ENCODE peak calls at places on chromosome 5, in four cellular contexts. E, S, C and U are unnamed samples. For H3K4me1 and H3K9me3, the result is how much of the 10 kb centered on the place peaks cover.

GRCh38 chr5:172841-173251 is 18.4 kb upstream of the LRRC14B start:
- DNase-seq in E (no peak), S (peak), C (no peak), U (no peak)

GRCh38 chr5:72480836-72481235 is 26.4 kb downstream of the ZNF366 start:
- DNase-seq in E (no peak), S (no peak), C (no peak), U (no peak)

GRCh38 chr5:31711935-31712592 is 73.1 kb downstream of the PDZD2 start:
- DNase-seq in E (no peak), S (no peak), C (no peak), U (no peak)

GRCh38 chr5:33074548-33074947 is 363.4 kb downstream of the NPR3 start:
- DNase-seq in E (no peak), S (no peak), C (no peak), U (no peak)

GRCh38 chr5:153901449-153901848 is 137.3 kb downstream of the FAM114A2 start:
- DNase-seq in E (no peak), S (no peak), C (no peak), U (no peak)

GRCh38 chr5:143749581-143750204 is 62.3 kb upstream of the HMHB1 start:
- DNase-seq in E (no peak), S (no peak), C (no peak), U (no peak)

GRCh38 chr5:63127054-63127453 is 548.4 kb downstream of the LRRC70 start:
- DNase-seq in E (no peak), S (no peak), C (no peak), U (no peak)

GRCh38 chr5:176416123-176416924 is at the start of gene CLTB:
- DNase-seq in E (peak), S (peak), C (peak), U (peak)

GRCh38 chr5:173451031-173451430 is 122.8 kb upstream of the STC2 start:
- DNase-seq in E (no peak), S (no peak), C (no peak), U (peak)

GRCh38 chr5:35264509-35264908 is 34.2 kb upstream of the PRLR start:
- DNase-seq in E (no peak), S (no peak), C (no peak), U (no peak)

GRCh38 chr5:98734646-98735045 is 38.8 kb upstream of the RGMB start:
- DNase-seq in E (no peak), S (no peak), C (no peak), U (no peak)

GRCh38 chr5:81180780-81181179 is 52.3 kb upstream of the CKMT2 start:
- DNase-seq in E (no peak), S (no peak), C (no peak), U (no peak)

GRCh38 chr5:88765798-88766197 is 117.2 kb downstream of the MEF2C start:
- DNase-seq in E (no peak), S (no peak), C (no peak), U (no peak)

GRCh38 chr5:130912088-130912487 is 253.0 kb downstream of the HINT1 start:
- DNase-seq in E (no peak), S (no peak), C (no peak), U (no peak)

GRCh38 chr5:473344-474192 is 30.6 kb downstream of the EXOC3 start:
- DNase-seq in E (peak), S (peak), C (peak), U (peak)

GRCh38 chr5:54254482-54255198 is 55.7 kb downstream of the ARL15 start:
- DNase-seq in E (peak), S (peak), C (no peak), U (no peak)

GRCh38 chr5:128271859-128272446 is 188.4 kb downstream of the SLC12A2 start:
- DNase-seq in E (no peak), S (no peak), C (no peak), U (no peak)

GRCh38 chr5:124157320-124157719 is 589.1 kb downstream of the ZNF608 start:
- DNase-seq in E (no peak), S (no peak), C (no peak), U (no peak)

DNA sequence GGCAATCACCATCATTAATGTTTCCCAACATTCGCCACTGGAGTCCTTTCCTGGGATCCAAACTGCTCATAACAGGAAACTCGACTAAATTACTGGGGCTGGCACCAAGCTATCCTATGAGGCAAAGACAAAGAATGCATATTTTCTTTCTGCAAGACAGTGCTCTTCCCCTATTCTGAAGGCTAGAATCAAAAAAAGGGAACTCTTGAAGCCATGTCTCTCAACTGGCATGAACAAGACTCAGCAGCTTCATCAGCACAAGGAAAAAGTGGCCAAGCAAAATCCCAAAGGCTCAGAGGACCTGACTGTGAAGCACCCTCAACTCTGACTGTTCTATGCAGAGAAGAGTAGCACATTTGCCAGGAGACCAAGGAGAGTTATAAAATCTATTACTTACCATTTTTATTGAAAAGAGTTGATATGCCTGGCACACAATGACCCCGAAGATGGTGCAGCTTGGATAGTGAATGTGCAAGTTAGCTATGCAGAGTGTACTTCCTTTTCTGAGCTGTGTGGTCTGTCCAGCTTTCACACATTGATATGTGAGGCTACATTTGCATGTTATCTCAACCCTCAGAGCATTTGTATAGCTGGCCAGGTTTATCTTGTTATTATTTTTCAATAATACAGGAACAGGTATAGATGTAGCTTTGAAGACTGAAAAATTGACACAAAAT is 50.9 kb upstream of the FYB1 start:
- DNase-seq in E (no peak), S (no peak), C (no peak), U (no peak)
- H3K4me1 ChIP-seq in E (under half), S (under half), C (under half), U (under half)

GRCh38 chr5:90930756-90931431 is 372.3 kb downstream of the ADGRV1 start:
- DNase-seq in E (no peak), S (no peak), C (no peak), U (no peak)

GRCh38 chr5:90932052-90932699 is 373.6 kb downstream of the ADGRV1 start:
- DNase-seq in E (peak), S (peak), C (peak), U (peak)

GRCh38 chr5:90934738-90935137 is 376.1 kb downstream of the ADGRV1 start:
- DNase-seq in E (no peak), S (no peak), C (no peak), U (no peak)

GRCh38 chr5:90934091-90934719 is 375.6 kb downstream of the ADGRV1 start:
- DNase-seq in E (no peak), S (peak), C (no peak), U (no peak)

DNA sequence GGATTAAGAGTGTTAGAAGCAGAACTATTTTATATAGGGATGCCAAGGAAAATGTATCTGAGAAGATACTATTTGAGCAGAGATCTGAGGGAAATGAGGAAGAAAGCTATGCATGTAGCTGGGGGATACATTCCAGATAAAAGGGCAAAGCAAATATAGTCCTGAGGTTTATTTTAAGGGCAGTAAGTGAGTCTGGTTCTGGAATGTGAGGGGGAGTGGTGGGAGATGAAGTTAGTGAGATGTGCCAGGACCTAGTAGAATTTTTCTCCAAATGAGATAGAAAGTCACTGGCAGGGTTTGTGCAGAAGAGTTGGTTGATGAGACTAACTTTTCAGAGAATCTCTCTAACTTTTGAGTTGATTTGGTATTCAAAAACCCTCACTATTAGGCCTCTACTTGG is 374.7 kb downstream of the ADGRV1 start:
- DNase-seq in E (no peak), S (no peak), C (no peak), U (no peak)
- H3K9me3 ChIP-seq in E (under half), S (under half), C (under half), U (under half)

GRCh38 chr5:113071401-113071800 is 94.8 kb downstream of the DCP2 start:
- DNase-seq in E (no peak), S (no peak), C (no peak), U (no peak)

GRCh38 chr5:113068559-113068958 is 92.0 kb downstream of the DCP2 start:
- DNase-seq in E (no peak), S (no peak), C (no peak), U (no peak)

GRCh38 chr5:113065626-113066025 is 89.0 kb downstream of the DCP2 start:
- DNase-seq in E (no peak), S (no peak), C (no peak), U (no peak)

GRCh38 chr5:113070901-113071300 is 94.3 kb downstream of the DCP2 start:
- DNase-seq in E (no peak), S (no peak), C (no peak), U (no peak)

GRCh38 chr5:113067635-113068344 is 91.2 kb downstream of the DCP2 start:
- DNase-seq in E (no peak), S (no peak), C (no peak), U (no peak)
- H3K27ac ChIP-seq in E (no peak), S (no peak), C (no peak), U (no peak)

GRCh38 chr5:76947064-76947463 is 5.8 kb upstream of the CRHBP start:
- DNase-seq in E (peak), S (peak), C (no peak), U (no peak)
- H3K4me1 ChIP-seq in E (under half), S (under half), C (under half), U (under half)